ENCODE peak calls at places on chromosomes 2 and 18, in eight cellular contexts. E, P, B, X, K, A, C and N are unnamed samples.

GRCh38 chr18:61333271-61333745 is at the start of gene CDH20:
- DNase-seq in E (no peak), P (no peak), B (no peak), X (peak; percentile 40), K (no peak), A (no peak), C (no peak), N (no peak)

GRCh38 chr2:102301867-102302362 is 9.4 kb upstream of the IL1RL1 start:
- DNase-seq in E (no peak), P (peak; percentile 57), B (no peak), X (no peak), K (no peak), A (no peak), C (no peak), N (no peak)

GRCh38 chr2:174511580-174512260 is 24.9 kb upstream of the GPR155 start:
- DNase-seq in E (no peak), P (no peak), B (no peak), X (no peak), K (no peak), A (no peak), C (no peak), N (no peak)

GRCh38 chr2:118032169-118033013 is 18.5 kb upstream of the CCDC93 start:
- DNase-seq in E (no peak), P (peak; percentile 50), B (peak; percentile 38), X (peak; percentile 42), K (peak; percentile 17), A (peak; percentile 53), C (no peak), N (no peak)

GRCh38 chr18:79952996-79953559 is 1.6 kb upstream of the SLC66A2 start:
- DNase-seq in E (no peak), P (no peak), B (no peak), X (no peak), K (no peak), A (no peak), C (peak; percentile 40), N (no peak)

GRCh38 chr2:240095556-240096523 is 40.3 kb downstream of the COPS9 start:
- DNase-seq in E (no peak), P (no peak), B (no peak), X (no peak), K (no peak), A (peak; percentile 20), C (no peak), N (no peak)

GRCh38 chr2:170930132-170931109 is 1.4 kb downstream of the GORASP2 start:
- DNase-seq in E (no peak), P (peak; percentile 88), B (no peak), X (no peak), K (peak; percentile 30), A (peak; percentile 46), C (no peak), N (no peak)

GRCh38 chr2:191845248-191845715 is 1.6 kb downstream of the CAVIN2 start:
- DNase-seq in E (no peak), P (no peak), B (no peak), X (no peak), K (no peak), A (no peak), C (no peak), N (no peak)

GRCh38 chr2:218343591-218343990 is 13.1 kb upstream of the CATIP start:
- DNase-seq in E (no peak), P (no peak), B (no peak), X (no peak), K (peak; percentile 71), A (no peak), C (no peak), N (no peak)

GRCh38 chr2:20476950-20477349 is 30.1 kb downstream of the RHOB start:
- DNase-seq in E (no peak), P (no peak), B (no peak), X (no peak), K (no peak), A (no peak), C (no peak), N (no peak)

GRCh38 chr2:216404010-216404618 is 8.2 kb upstream of the SMARCAL1 start:
- DNase-seq in E (peak; percentile 18), P (peak; percentile 51), B (peak; percentile 41), X (no peak), K (no peak), A (peak; percentile 54), C (no peak), N (no peak)

DNA sequence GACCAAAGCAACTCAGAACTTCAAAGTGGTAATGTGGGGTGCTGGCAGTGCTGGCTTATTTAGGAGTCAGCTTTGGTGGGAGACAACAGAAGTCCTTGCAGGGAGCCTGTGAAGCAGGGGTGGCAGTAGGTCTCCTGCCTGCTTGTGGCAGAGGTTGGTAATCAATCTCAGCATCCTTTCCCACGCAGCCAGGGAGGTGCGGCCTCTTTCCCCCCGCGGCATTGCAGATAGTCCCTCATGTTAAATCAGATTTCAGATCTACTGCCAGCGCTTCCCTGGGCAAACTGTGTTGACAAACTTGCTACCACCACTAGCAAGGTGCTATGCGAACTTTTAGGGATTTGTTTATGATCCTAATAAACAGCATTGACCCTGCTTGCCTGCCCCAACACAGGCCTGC is 77.9 kb upstream of the MCFD2 start:
- DNase-seq in E (no peak), P (no peak), B (no peak), X (no peak), K (no peak), A (peak; percentile 70), C (no peak), N (no peak)
- TF ChIP-seq CTCF in E (no peak), P (no peak), B (no peak), X (no peak), K (no peak), A (no peak), C (no peak), N (no peak)

GRCh38 chr2:64654063-64654811 is 524 bp upstream of the SERTAD2 start:
- DNase-seq in E (peak; percentile 57), P (peak; percentile 82), B (peak; percentile 76), X (peak; percentile 82), K (peak; percentile 88), A (no peak), C (peak; percentile 74), N (no peak)

GRCh38 chr2:64654993-64655666 is 1.4 kb upstream of the SERTAD2 start:
- DNase-seq in E (no peak), P (peak; percentile 43), B (no peak), X (no peak), K (peak; percentile 45), A (no peak), C (no peak), N (no peak)

GRCh38 chr2:64651590-64651989 is 2.1 kb downstream of the SERTAD2 start:
- DNase-seq in E (no peak), P (no peak), B (no peak), X (no peak), K (no peak), A (no peak), C (no peak), N (no peak)

GRCh38 chr2:64652231-64653173 is 1.2 kb downstream of the SERTAD2 start:
- DNase-seq in E (no peak), P (peak; percentile 61), B (peak; percentile 51), X (no peak), K (peak; percentile 67), A (no peak), C (no peak), N (no peak)

GRCh38 chr2:64653174-64654062 is at the start of gene SERTAD2:
- DNase-seq in E (peak; percentile 70), P (peak; percentile 94), B (peak; percentile 88), X (peak; percentile 88), K (peak; percentile 86), A (peak; percentile 98), C (peak; percentile 87), N (no peak)
- TF ChIP-seq CTCF in E (no peak), P (peak; percentile 14), B (no peak), X (no peak), K (no peak), A (peak; percentile 28), C (no peak), N (no peak)

GRCh38 chr2:226551522-226552250 is 247.9 kb downstream of the IRS1 start:
- DNase-seq in E (no peak), P (no peak), B (no peak), X (no peak), K (no peak), A (no peak), C (no peak), N (no peak)

GRCh38 chr2:226552571-226553285 is 246.9 kb downstream of the IRS1 start:
- DNase-seq in E (no peak), P (no peak), B (no peak), X (no peak), K (no peak), A (no peak), C (no peak), N (no peak)

GRCh38 chr2:226548706-226549105 is 250.9 kb downstream of the IRS1 start:
- DNase-seq in E (no peak), P (no peak), B (no peak), X (no peak), K (peak; percentile 58), A (no peak), C (no peak), N (no peak)

GRCh38 chr2:226553333-226553732 is 246.3 kb downstream of the IRS1 start:
- DNase-seq in E (no peak), P (no peak), B (no peak), X (no peak), K (no peak), A (no peak), C (no peak), N (no peak)

GRCh38 chr2:226550801-226551200 is 248.8 kb downstream of the IRS1 start:
- DNase-seq in E (no peak), P (no peak), B (no peak), X (no peak), K (no peak), A (no peak), C (no peak), N (no peak)
- TF ChIP-seq CTCF in E (no peak), P (no peak), B (no peak), X (no peak), K (no peak), A (no peak), C (no peak), N (no peak)

GRCh38 chr18:76892832-76893231 is 70.5 kb downstream of the ZNF236 start:
- DNase-seq in E (no peak), P (no peak), B (no peak), X (no peak), K (no peak), A (no peak), C (no peak), N (no peak)

GRCh38 chr18:76894947-76895346 is 72.6 kb downstream of the ZNF236 start:
- DNase-seq in E (no peak), P (no peak), B (no peak), X (no peak), K (no peak), A (no peak), C (no peak), N (no peak)

GRCh38 chr18:76895498-76895897 is 73.1 kb downstream of the ZNF236 start:
- DNase-seq in E (no peak), P (no peak), B (no peak), X (no peak), K (no peak), A (no peak), C (no peak), N (no peak)

GRCh38 chr18:76896677-76897076 is 74.3 kb downstream of the ZNF236 start:
- DNase-seq in E (no peak), P (no peak), B (no peak), X (no peak), K (no peak), A (no peak), C (no peak), N (no peak)

DNA sequence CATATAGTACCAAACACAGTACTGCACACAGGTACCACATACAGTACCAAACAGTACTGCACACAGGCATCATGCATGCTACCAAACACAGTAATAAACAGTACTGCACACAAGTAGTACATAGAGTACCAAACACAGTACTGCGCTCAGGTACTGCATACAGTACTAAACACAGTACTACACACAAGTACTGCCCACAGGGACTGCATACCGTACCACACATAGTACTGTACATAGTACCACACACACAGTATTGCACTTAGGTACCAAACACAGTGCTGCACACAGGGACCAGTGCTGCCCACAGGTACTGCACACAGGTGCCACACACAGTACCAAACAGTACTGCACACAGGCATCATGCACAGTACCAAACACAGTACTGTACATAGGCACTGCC is 74.9 kb downstream of the ZNF236 start:
- DNase-seq in E (no peak), P (no peak), B (no peak), X (no peak), K (no peak), A (no peak), C (no peak), N (no peak)
- TF ChIP-seq CTCF in E (no peak), P (no peak), B (no peak), X (no peak), K (no peak), A (no peak), C (no peak), N (no peak)